ENCODE peak calls at places on chromosomes 13 and 19, in ten cellular contexts. M, G, P, S, T, N, Y, W, O and B are unnamed samples.

GRCh38 chr19:34881982-34882381 is 44.7 kb upstream of the ZNF30 start:
- DNase-seq in Y (no peak), T (no peak), O (no peak), S (no peak), G (no peak), M (no peak), N (peak; percentile 29), W (no peak), P (no peak), B (no peak)

GRCh38 chr19:48608798-48609263 is 2.3 kb downstream of the SPACA4 start:
- DNase-seq in N (no peak), O (no peak), S (no peak), W (no peak), P (peak; percentile 64), Y (no peak), G (peak; percentile 68), M (no peak), T (peak; percentile 28), B (no peak)

GRCh38 chr13:98978280-98978679 is 416 bp upstream of the DOCK9 start:
- DNase-seq in N (peak; percentile 93), S (no peak), P (peak; percentile 95), M (no peak), W (no peak), Y (no peak), T (no peak), O (no peak), G (no peak), B (no peak)

GRCh38 chr19:38321646-38322323 is 2.1 kb downstream of the KCNK6 start:
- DNase-seq in S (peak; percentile 73), M (peak; percentile 68), T (no peak), O (no peak), Y (no peak), W (no peak), P (no peak), N (peak; percentile 88), G (peak; percentile 22), B (no peak)

GRCh38 chr13:89214115-89214514 is 1542.9 kb downstream of the SLITRK5 start:
- DNase-seq in Y (no peak), P (no peak), S (no peak), M (no peak), G (no peak), T (no peak), W (no peak), O (no peak), N (no peak), B (no peak)

GRCh38 chr19:58010507-58010906 is 7.9 kb upstream of the ZNF606 start:
- DNase-seq in O (no peak), Y (no peak), G (no peak), W (no peak), T (no peak), M (no peak), N (no peak), P (no peak), S (no peak), B (no peak)

GRCh38 chr13:112506046-112506445 is 81.9 kb downstream of the TUBGCP3 start:
- DNase-seq in T (no peak), N (peak; percentile 22), W (no peak), S (no peak), M (no peak), G (no peak), O (no peak), P (no peak), Y (no peak), B (no peak)

GRCh38 chr19:48614436-48615144 is at the start of gene FAM83E:
- DNase-seq in G (peak; percentile 75), S (no peak), M (no peak), P (peak; percentile 95), W (no peak), O (peak; percentile 86), Y (peak; percentile 77), T (no peak), N (no peak), B (peak; percentile 54)

GRCh38 chr19:2799273-2800020 is 14.1 kb downstream of the THOP1 start:
- DNase-seq in Y (no peak), N (no peak), O (no peak), S (no peak), W (no peak), T (no peak), M (no peak), P (no peak), G (no peak), B (no peak)

GRCh38 chr19:51903192-51903591 is 1.6 kb downstream of the ZNF649 start:
- DNase-seq in O (no peak), G (no peak), S (no peak), M (no peak), W (no peak), Y (no peak), T (no peak), N (no peak), P (no peak), B (no peak)
- H3K9me3 ChIP-seq in O (no peaks in the 10 kb centered on the region), G (peaks cover 27% of the 10 kb centered on the region), S (no peaks in the 10 kb centered on the region), M (peaks cover 16% of the 10 kb centered on the region), W (peaks cover 4% of the 10 kb centered on the region), Y (peaks cover 15% of the 10 kb centered on the region), T (peaks cover 25% of the 10 kb centered on the region), N (peaks cover 35% of the 10 kb centered on the region), P (peaks cover 66% of the 10 kb centered on the region), B (peaks cover 52% of the 10 kb centered on the region)

GRCh38 chr13:110628477-110628793 is 13.1 kb downstream of the NAXD start:
- DNase-seq in O (no peak), S (no peak), T (no peak), M (no peak), W (no peak), N (no peak), Y (no peak), G (no peak), P (no peak), B (no peak)

GRCh38 chr13:110627351-110627750 is 12.0 kb downstream of the NAXD start:
- DNase-seq in W (no peak), S (no peak), N (peak; percentile 57), T (no peak), G (no peak), Y (no peak), O (no peak), P (no peak), M (no peak), B (no peak)

GRCh38 chr13:110628952-110629701 is 13.8 kb downstream of the NAXD start:
- DNase-seq in N (no peak), S (no peak), T (no peak), W (no peak), P (no peak), Y (no peak), M (no peak), G (no peak), O (no peak), B (no peak)

GRCh38 chr13:110626510-110626909 is 11.2 kb downstream of the NAXD start:
- DNase-seq in Y (no peak), O (no peak), T (no peak), P (no peak), G (no peak), N (no peak), M (no peak), S (no peak), W (no peak), B (no peak)

DNA sequence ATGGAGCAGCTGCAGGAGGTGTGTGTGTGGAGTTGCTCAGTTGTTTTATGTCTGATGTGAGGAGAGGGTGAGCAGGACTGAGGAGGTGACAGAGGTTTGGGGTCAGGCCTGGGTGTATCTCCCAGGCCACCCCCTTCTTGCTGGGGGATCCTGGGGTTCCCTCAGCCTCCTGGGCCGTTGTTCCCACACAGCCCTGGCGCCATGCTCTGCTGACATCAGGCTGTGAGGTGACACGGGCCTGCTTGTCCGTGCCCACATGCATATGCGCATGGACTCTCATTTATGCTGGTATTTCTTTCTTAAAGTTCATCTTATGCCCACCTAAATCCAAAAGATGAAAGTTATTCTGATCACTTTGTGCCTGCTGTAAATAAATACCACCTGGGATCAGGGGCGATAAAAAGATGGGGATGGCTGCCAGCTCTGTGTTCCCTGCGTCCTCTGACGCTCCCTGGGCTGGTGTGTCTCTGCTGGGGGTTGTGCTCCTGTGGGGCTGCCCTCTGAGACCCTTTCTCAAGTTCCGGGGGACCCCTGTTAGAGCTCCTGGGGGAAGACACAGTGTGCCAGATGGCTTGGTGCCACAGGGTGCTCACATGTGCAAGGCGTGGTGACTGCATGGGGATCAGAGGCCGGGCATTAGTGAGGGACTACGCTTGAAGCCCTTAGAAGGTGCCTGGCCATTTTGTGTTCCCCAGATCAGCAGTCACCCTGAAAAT is 12.6 kb downstream of the NAXD start:
- DNase-seq in T (no peak), G (no peak), W (no peak), O (no peak), N (no peak), M (no peak), Y (no peak), P (no peak), S (no peak), B (no peak)
- H3K36me3 ChIP-seq in T (peaks cover 19% of the 10 kb centered on the region), G (no peaks in the 10 kb centered on the region), W (peaks cover 2% of the 10 kb centered on the region), O (peaks cover 4% of the 10 kb centered on the region), N (peaks cover 9% of the 10 kb centered on the region), M (peaks cover 29% of the 10 kb centered on the region), Y (peaks cover 5% of the 10 kb centered on the region), P (peaks cover 19% of the 10 kb centered on the region), S (peaks cover 5% of the 10 kb centered on the region), B (peaks cover 61% of the 10 kb centered on the region)

GRCh38 chr13:73702419-73703071 is 431.7 kb downstream of the KLF12 start:
- DNase-seq in W (peak; percentile 19), P (no peak), N (peak; percentile 64), S (no peak), M (no peak), G (no peak), O (no peak), Y (no peak), T (peak; percentile 13), B (no peak)

GRCh38 chr13:73698859-73699258 is 435.3 kb downstream of the KLF12 start:
- DNase-seq in T (no peak), M (no peak), N (no peak), G (no peak), O (no peak), S (no peak), Y (no peak), W (no peak), P (no peak), B (no peak)

GRCh38 chr13:73703606-73704005 is 430.6 kb downstream of the KLF12 start:
- DNase-seq in S (no peak), O (no peak), M (no peak), P (no peak), Y (no peak), G (no peak), N (no peak), W (no peak), T (no peak), B (no peak)

GRCh38 chr13:73708393-73708985 is 425.7 kb downstream of the KLF12 start:
- DNase-seq in S (no peak), M (no peak), G (peak; percentile 76), O (no peak), T (peak; percentile 47), Y (no peak), N (peak; percentile 63), W (peak; percentile 68), P (peak; percentile 65), B (no peak)

DNA sequence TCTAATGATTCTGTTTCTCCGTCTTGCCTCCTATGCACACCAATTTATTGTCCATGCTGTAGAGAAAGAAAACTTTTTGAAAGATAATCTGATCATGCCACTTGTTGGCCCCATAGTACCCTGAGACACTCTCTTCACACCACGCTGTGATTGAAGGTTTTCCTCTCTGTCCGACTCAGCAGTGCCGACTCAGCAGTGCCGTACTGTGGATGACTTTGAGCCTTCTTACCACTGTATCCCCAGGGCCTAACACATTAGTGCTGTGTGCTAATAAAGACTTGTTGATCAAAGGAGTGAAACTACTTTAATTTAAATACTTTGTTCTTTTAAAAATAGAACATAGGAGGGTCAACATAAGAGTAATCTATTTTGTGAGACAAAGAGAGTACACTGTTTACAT is 429.6 kb downstream of the KLF12 start:
- DNase-seq in S (no peak), P (no peak), Y (no peak), N (no peak), G (peak; percentile 2), W (no peak), O (no peak), M (no peak), T (no peak), B (no peak)
- H3K27ac ChIP-seq in S (no peak overlapping the region), P (no peak overlapping the region), Y (no peak overlapping the region), N (no peak overlapping the region), G (no peak overlapping the region), W (no peak overlapping the region), O (no peak overlapping the region), M (no peak overlapping the region), T (no peak overlapping the region), B (no peak overlapping the region)

GRCh38 chr19:20616071-20616470 is 45.3 kb downstream of the ZNF626 start:
- DNase-seq in T (no peak), S (no peak), O (no peak), Y (no peak), N (no peak), P (no peak), M (no peak), W (no peak), G (no peak), B (no peak)
- H3K9me3 ChIP-seq in T (peaks cover 11% of the 10 kb centered on the region), S (peaks cover 6% of the 10 kb centered on the region), O (no peaks in the 10 kb centered on the region), Y (no peaks in the 10 kb centered on the region), N (peaks cover 12% of the 10 kb centered on the region), P (no peaks in the 10 kb centered on the region), M (peaks cover 26% of the 10 kb centered on the region), W (no peaks in the 10 kb centered on the region), G (no peaks in the 10 kb centered on the region), B (peaks cover 22% of the 10 kb centered on the region)